ENCODE peak calls at places on chromosome 7, in six cellular contexts. C, S, V, N, Q and X are unnamed samples.

GRCh38 chr7:132755538-132756481 is 179.5 kb upstream of the PLXNA4 start:
- DNase-seq in S (no peak), N (no peak), Q (no peak), C (no peak), V (no peak), X (no peak)

GRCh38 chr7:139869886-139870285 is 40.8 kb downstream of the TBXAS1 start:
- DNase-seq in Q (no peak), S (no peak), V (no peak), N (peak), C (no peak), X (no peak)

GRCh38 chr7:106367018-106367420 is 82.2 kb upstream of the NAMPT start:
- DNase-seq in Q (peak), S (no peak), C (no peak), N (peak), V (peak), X (no peak)

GRCh38 chr7:98617051-98617959 is at the start of gene NPTX2:
- DNase-seq in N (no peak), Q (no peak), V (peak), C (peak), S (no peak), X (no peak)

GRCh38 chr7:81846398-81846797 is 76.6 kb upstream of the HGF start:
- DNase-seq in Q (peak), V (peak), N (peak), S (no peak), C (peak), X (no peak)

GRCh38 chr7:66092654-66093053 is 17.0 kb downstream of the ASL start:
- DNase-seq in V (no peak), N (no peak), S (no peak), Q (no peak), C (no peak), X (no peak)

GRCh38 chr7:75955293-75955938 is 39.0 kb downstream of the TMEM120A start:
- DNase-seq in C (peak), S (no peak), N (no peak), V (no peak), Q (no peak), X (no peak)

GRCh38 chr7:110168010-110168409 is 922.9 kb upstream of the LRRN3 start:
- DNase-seq in C (no peak), S (no peak), Q (no peak), N (no peak), V (no peak), X (no peak)

GRCh38 chr7:98251251-98251843 is 685 bp downstream of the TECPR1 start:
- DNase-seq in V (no peak), N (peak), S (no peak), C (peak), Q (peak), X (peak)

GRCh38 chr7:151454932-151455530 is 15.1 kb upstream of the CRYGN start:
- DNase-seq in V (no peak), C (no peak), N (no peak), Q (no peak), S (no peak), X (peak)

GRCh38 chr7:137403282-137403681 is 59.7 kb upstream of the PTN start:
- DNase-seq in C (no peak), N (no peak), Q (no peak), S (no peak), V (no peak), X (no peak)

GRCh38 chr7:50359995-50360925 is 55.7 kb downstream of the IKZF1 start:
- DNase-seq in V (peak), Q (peak), C (no peak), S (no peak), N (no peak), X (no peak)

GRCh38 chr7:2821161-2821841 is 22.8 kb downstream of the GNA12 start:
- DNase-seq in N (peak), S (no peak), Q (peak), C (no peak), V (peak), X (peak)

GRCh38 chr7:37796134-37796775 is 52.1 kb upstream of the NME8 start:
- DNase-seq in V (no peak), Q (no peak), N (peak), C (no peak), S (no peak), X (peak)

GRCh38 chr7:29496355-29497020 is 67.1 kb upstream of the PRR15 start:
- DNase-seq in N (no peak), C (no peak), S (no peak), V (no peak), Q (no peak), X (no peak)

GRCh38 chr7:117690147-117690546 is 183.1 kb downstream of the CTTNBP2 start:
- DNase-seq in C (no peak), V (no peak), N (no peak), S (no peak), Q (no peak), X (no peak)

GRCh38 chr7:22156205-22156604 is 200.7 kb downstream of the RAPGEF5 start:
- DNase-seq in N (no peak), C (no peak), Q (peak), V (peak), S (no peak), X (no peak)

GRCh38 chr7:92880212-92881090 is 44.1 kb upstream of the CDK6 start:
- DNase-seq in C (no peak), Q (peak), S (no peak), V (peak), N (peak), X (peak)

GRCh38 chr7:91093181-91093580 is 171.1 kb upstream of the FZD1 start:
- DNase-seq in N (no peak), S (no peak), V (no peak), C (no peak), Q (no peak), X (no peak)

GRCh38 chr7:116630932-116631449 is 41.0 kb upstream of the MET start:
- DNase-seq in S (peak), V (peak), Q (peak), N (peak), C (peak), X (no peak)

GRCh38 chr7:32393861-32394260 is 96.3 kb downstream of the LSM5 start:
- DNase-seq in N (no peak), C (no peak), Q (no peak), S (no peak), V (no peak), X (no peak)

GRCh38 chr7:88224596-88225275 is 4.9 kb upstream of the SRI start:
- DNase-seq in C (no peak), N (no peak), Q (peak), S (no peak), V (peak), X (no peak)

GRCh38 chr7:131843862-131844261 is 287.4 kb upstream of the PODXL start:
- DNase-seq in N (no peak), C (no peak), V (peak), S (no peak), Q (peak), X (no peak)

GRCh38 chr7:90455163-90456030 is 14.0 kb upstream of the PTTG1IP2 start:
- DNase-seq in Q (peak), S (no peak), C (no peak), N (peak), V (peak), X (peak)

GRCh38 chr7:71157757-71158156 is 25.8 kb downstream of the GALNT17 start:
- DNase-seq in N (no peak), C (no peak), Q (no peak), S (no peak), V (no peak), X (no peak)

GRCh38 chr7:24877790-24878311 is 102.1 kb downstream of the OSBPL3 start:
- DNase-seq in N (peak), V (no peak), Q (peak), S (no peak), C (no peak), X (no peak)

GRCh38 chr7:83791737-83792136 is 142.8 kb upstream of the SEMA3E start:
- DNase-seq in S (no peak), C (no peak), Q (no peak), N (no peak), V (no peak), X (no peak)

GRCh38 chr7:128530855-128531104 is 54.2 kb downstream of the METTL2B start:
- DNase-seq in V (no peak), S (no peak), Q (no peak), N (no peak), C (no peak), X (no peak)

GRCh38 chr7:75719626-75720025 is 19.1 kb downstream of the HIP1 start:
- DNase-seq in C (no peak), N (no peak), S (no peak), Q (no peak), V (no peak), X (no peak)

DNA sequence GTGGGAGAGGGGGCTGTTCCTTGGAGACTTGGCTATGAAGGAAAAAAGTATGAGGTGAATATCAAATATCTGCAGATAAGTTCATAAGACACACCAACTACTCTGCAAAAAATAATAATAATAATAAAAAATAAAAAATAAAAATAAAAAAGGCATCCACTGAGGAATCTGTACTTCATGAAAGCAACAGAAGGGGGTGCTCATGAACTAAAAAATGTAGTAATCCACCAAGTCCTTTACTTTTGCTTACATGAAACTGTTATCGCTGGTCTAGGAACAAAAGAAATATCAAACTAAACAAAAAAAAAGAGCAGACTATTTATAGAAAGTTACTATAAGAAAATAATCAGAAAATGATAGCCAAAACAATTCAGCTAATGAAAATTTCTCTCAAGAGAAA is 579.0 kb downstream of the PHTF2 start:
- DNase-seq in V (no peak), Q (no peak), C (no peak), S (no peak), N (no peak), X (no peak)
- TF ChIP-seq CTCF in V (no peak), Q (no peak), C (no peak), S (no peak), N (no peak), X (no peak)

GRCh38 chr7:102326156-102326914 is 29.9 kb downstream of the SPDYE6 start:
- DNase-seq in N (no peak), Q (no peak), C (no peak), S (no peak), V (no peak), X (no peak)

GRCh38 chr7:102331536-102332275 is 24.5 kb downstream of the SPDYE6 start:
- DNase-seq in V (no peak), C (no peak), S (no peak), N (peak), Q (no peak), X (no peak)
- TF ChIP-seq CTCF in V (no peak), C (no peak), S (no peak), N (no peak), Q (no peak), X (no peak)

GRCh38 chr7:69799990-69800389 is 201.7 kb downstream of the AUTS2 start:
- DNase-seq in N (no peak), C (no peak), S (no peak), V (no peak), Q (no peak), X (no peak)

GRCh38 chr7:69800495-69800894 is 202.2 kb downstream of the AUTS2 start:
- DNase-seq in C (no peak), N (no peak), V (peak), Q (peak), S (no peak), X (no peak)

GRCh38 chr7:69796421-69796820 is 198.1 kb downstream of the AUTS2 start:
- DNase-seq in V (no peak), Q (no peak), N (no peak), C (no peak), S (no peak), X (no peak)

GRCh38 chr7:69801729-69802688 is 203.7 kb downstream of the AUTS2 start:
- DNase-seq in S (no peak), V (no peak), N (no peak), Q (no peak), C (no peak), X (no peak)

GRCh38 chr7:69799048-69799697 is 200.9 kb downstream of the AUTS2 start:
- DNase-seq in V (no peak), S (no peak), Q (no peak), C (no peak), N (no peak), X (no peak)
- TF ChIP-seq CTCF in V (no peak), S (no peak), Q (no peak), C (no peak), N (no peak), X (peak)

GRCh38 chr7:100156331-100157068 is 2.0 kb downstream of the TRAPPC14 start:
- DNase-seq in Q (no peak), C (no peak), N (peak), S (no peak), V (no peak), X (peak)

GRCh38 chr7:100157069-100157333 is 1.5 kb downstream of the TRAPPC14 start:
- DNase-seq in N (no peak), Q (no peak), C (no peak), S (no peak), V (no peak), X (no peak)

GRCh38 chr7:100159099-100159623 is 638 bp upstream of the TRAPPC14 start:
- DNase-seq in V (no peak), C (no peak), S (no peak), N (no peak), Q (peak), X (no peak)

GRCh38 chr7:100158229-100159098 is at the start of gene TRAPPC14:
- DNase-seq in N (peak), C (peak), V (peak), Q (peak), S (peak), X (peak)

GRCh38 chr7:100157334-100158228 is 942 bp downstream of the TRAPPC14 start:
- DNase-seq in N (no peak), C (peak), S (no peak), Q (peak), V (peak), X (peak)
- TF ChIP-seq CTCF in N (peak), C (no peak), S (no peak), Q (peak), V (peak), X (no peak)

GRCh38 chr7:41774966-41775365 is 72.1 kb upstream of the INHBA start:
- DNase-seq in C (no peak), Q (no peak), S (no peak), N (no peak), V (no peak), X (no peak)

GRCh38 chr7:41769162-41769561 is 66.3 kb upstream of the INHBA start:
- DNase-seq in V (no peak), S (no peak), C (no peak), Q (no peak), N (no peak), X (no peak)

GRCh38 chr7:41771717-41772116 is 68.8 kb upstream of the INHBA start:
- DNase-seq in S (no peak), C (no peak), Q (no peak), V (no peak), N (no peak), X (no peak)
- TF ChIP-seq CTCF in S (no peak), C (no peak), Q (no peak), V (no peak), N (no peak), X (no peak)

DNA sequence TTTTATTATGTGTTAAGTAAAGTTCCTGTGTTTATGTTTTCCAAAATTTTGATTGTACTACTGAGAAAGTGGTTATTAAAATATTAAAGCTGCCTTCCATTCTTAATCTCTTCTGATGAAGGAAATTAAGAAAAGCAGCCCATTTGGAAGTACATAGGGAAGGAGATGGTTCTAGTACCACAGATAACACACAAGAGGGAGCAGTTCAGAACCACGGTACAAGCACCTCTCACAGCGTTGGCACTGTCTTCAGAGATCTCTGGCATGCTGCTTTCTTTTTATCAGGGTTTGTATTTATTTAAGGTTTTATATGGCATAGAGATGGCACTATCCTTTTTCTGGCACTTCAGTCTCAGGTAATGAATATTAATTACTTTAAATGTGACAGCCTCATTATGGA is 111.6 kb downstream of the PHTF2 start:
- DNase-seq in Q (peak), C (no peak), N (no peak), S (no peak), V (no peak), X (no peak)
- TF ChIP-seq CTCF in Q (peak), C (no peak), N (no peak), S (no peak), V (peak), X (no peak)

DNA sequence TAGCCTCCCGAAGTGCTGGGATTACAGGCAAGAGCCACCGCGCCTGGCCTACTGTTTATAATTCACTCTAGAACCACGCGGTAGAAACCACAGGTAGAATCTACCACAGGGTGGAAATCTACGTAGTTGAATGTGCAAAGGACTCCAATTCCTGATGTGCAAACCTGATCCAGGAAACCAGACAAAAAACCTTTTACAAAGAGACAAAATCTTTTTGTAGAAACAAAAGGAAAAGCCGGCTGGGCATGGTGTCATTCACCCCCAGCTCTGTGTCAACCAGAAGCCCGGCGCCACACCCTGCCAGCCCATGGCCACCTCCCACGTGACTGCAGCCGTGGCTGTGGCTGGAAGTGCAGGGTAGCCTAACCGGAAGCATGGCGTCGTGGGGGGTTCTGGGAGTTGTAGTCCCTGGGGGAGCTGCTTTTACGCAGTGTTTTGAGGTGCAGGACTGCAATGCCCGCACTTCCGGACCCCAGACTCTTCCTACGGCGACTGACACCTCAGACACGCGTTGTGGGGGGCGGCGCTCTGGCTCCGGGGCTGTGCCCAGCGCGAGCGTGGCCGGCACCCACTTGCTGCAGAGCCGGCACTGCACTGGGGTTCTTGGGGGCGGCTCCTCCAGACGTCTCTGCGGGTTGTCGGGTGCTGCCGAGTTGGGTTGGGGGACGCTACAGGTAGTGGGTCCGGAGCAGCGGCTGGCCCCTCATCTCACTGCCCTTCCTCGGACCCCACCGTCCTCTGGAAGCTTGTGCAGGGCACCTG is 41.5 kb upstream of the RNF216 start:
- DNase-seq in Q (peak), S (peak), V (peak), N (peak), C (peak), X (peak)
- TF ChIP-seq CTCF in Q (peak), S (no peak), V (no peak), N (no peak), C (no peak), X (no peak)

GRCh38 chr7:135734343-135734689 is 6.3 kb upstream of the SLC13A4 start:
- DNase-seq in S (no peak), C (no peak), N (no peak), Q (no peak), V (no peak), X (no peak)

GRCh38 chr7:135741905-135742304 is 6.7 kb downstream of the FAM180A start:
- DNase-seq in N (no peak), C (peak), S (no peak), Q (no peak), V (no peak), X (no peak)

GRCh38 chr7:135740868-135741267 is 7.7 kb downstream of the FAM180A start:
- DNase-seq in C (no peak), V (no peak), N (no peak), Q (no peak), S (no peak), X (no peak)

GRCh38 chr7:135733603-135734342 is 5.8 kb upstream of the SLC13A4 start:
- DNase-seq in N (no peak), V (no peak), Q (no peak), C (no peak), S (no peak), X (no peak)

GRCh38 chr7:135736586-135737305 is 8.8 kb upstream of the SLC13A4 start:
- DNase-seq in V (no peak), C (no peak), N (no peak), S (no peak), Q (no peak), X (no peak)
- TF ChIP-seq CTCF in V (no peak), C (no peak), N (no peak), S (no peak), Q (no peak), X (no peak)

GRCh38 chr7:12494354-12495024 is 76.0 kb upstream of the SCIN start:
- DNase-seq in S (no peak), Q (no peak), V (no peak), C (no peak), N (no peak), X (no peak)
- TF ChIP-seq CTCF in S (no peak), Q (peak), V (no peak), C (no peak), N (no peak), X (no peak)